ENCODE peak calls at places on chromosomes 3 and 15, in five cellular contexts. H is right atrium auricular region, U is adipocyte, B is transverse colon, D is mammary epithelial cell. E is an unnamed sample. For H3K4me1, the result is how much of the 10 kb centered on the place peaks cover.

GRCh38 chr15:71532994-71533393 is 277.4 kb upstream of the NR2E3 start:
- DNase-seq in H (no peak), U (peak), B (no peak), D (peak), E (no peak)

GRCh38 chr3:64344721-64345207 is 119.5 kb upstream of the PRICKLE2 start:
- DNase-seq in H (no peak), U (peak), B (no peak), D (peak), E (no peak)

GRCh38 chr3:143536817-143537535 is 311.3 kb downstream of the SLC9A9 start:
- DNase-seq in H (no peak), U (peak), B (no peak), D (peak), E (no peak)

GRCh38 chr15:32786906-32787305 is 69.1 kb downstream of the GREM1 start:
- DNase-seq in H (no peak), U (no peak), B (no peak), D (no peak), E (no peak)

GRCh38 chr15:40323953-40324937 is 753 bp downstream of the INAFM2 start:
- DNase-seq in H (no peak), U (peak), B (no peak), D (no peak), E (peak)

GRCh38 chr15:86139828-86140227 is 60.2 kb downstream of the AGBL1 start:
- DNase-seq in H (no peak), U (no peak), B (no peak), D (no peak), E (no peak)

GRCh38 chr3:192433704-192434103 is 293.6 kb downstream of the FGF12 start:
- DNase-seq in H (no peak), U (peak), B (no peak), D (no peak), E (no peak)

GRCh38 chr3:41369838-41370237 is 170.5 kb downstream of the CTNNB1 start:
- DNase-seq in H (no peak), U (peak), B (no peak), D (no peak), E (no peak)

GRCh38 chr3:60417590-60417989 is 833.7 kb downstream of the FHIT start:
- DNase-seq in H (no peak), U (no peak), B (no peak), D (no peak), E (no peak)

GRCh38 chr3:114668099-114668498 is 374.3 kb downstream of the TIGIT start:
- DNase-seq in H (no peak), U (no peak), B (no peak), D (no peak), E (no peak)

GRCh38 chr3:173371848-173372487 is 25.6 kb upstream of the NLGN1 start:
- DNase-seq in H (no peak), U (peak), B (no peak), D (peak), E (no peak)

GRCh38 chr3:189099505-189100290 is 72.1 kb upstream of the TPRG1 start:
- DNase-seq in H (peak), U (no peak), B (no peak), D (no peak), E (no peak)

GRCh38 chr15:92917606-92918407 is 17.7 kb downstream of the CHD2 start:
- DNase-seq in H (peak), U (peak), B (peak), D (peak), E (peak)

GRCh38 chr3:30341079-30341478 is 265.3 kb upstream of the TGFBR2 start:
- DNase-seq in H (no peak), U (no peak), B (no peak), D (no peak), E (no peak)

GRCh38 chr3:14440168-14440518 is 37.7 kb downstream of the SLC6A6 start:
- DNase-seq in H (no peak), U (no peak), B (no peak), D (no peak), E (no peak)

GRCh38 chr3:41073190-41073589 is 126.1 kb upstream of the CTNNB1 start:
- DNase-seq in H (no peak), U (no peak), B (no peak), D (no peak), E (no peak)

GRCh38 chr15:77183066-77183465 is 112.2 kb upstream of the TSPAN3 start:
- DNase-seq in H (no peak), U (no peak), B (no peak), D (no peak), E (no peak)

GRCh38 chr15:92901053-92901761 is 1.1 kb downstream of the CHD2 start:
- DNase-seq in H (no peak), U (no peak), B (no peak), D (peak), E (no peak)

GRCh38 chr15:58510715-58511465 is 79.1 kb downstream of the LIPC start:
- DNase-seq in H (no peak), U (peak), B (no peak), D (no peak), E (no peak)

GRCh38 chr3:124774305-124774673 is 44.0 kb downstream of the UMPS start:
- DNase-seq in H (no peak), U (peak), B (peak), D (no peak), E (no peak)

GRCh38 chr3:48684480-48685143 is 1.1 kb downstream of the NCKIPSD start:
- DNase-seq in H (peak), U (peak), B (peak), D (no peak), E (peak)

GRCh38 chr3:59922226-59922625 is 872.4 kb upstream of the CFAP20DC start:
- DNase-seq in H (no peak), U (no peak), B (no peak), D (no peak), E (no peak)

GRCh38 chr15:89068325-89068784 is 19.9 kb upstream of the ABHD2 start:
- DNase-seq in H (no peak), U (peak), B (no peak), D (peak), E (no peak)

GRCh38 chr3:27345493-27345892 is 23.7 kb downstream of the NEK10 start:
- DNase-seq in H (no peak), U (no peak), B (peak), D (no peak), E (no peak)

GRCh38 chr15:41836072-41836471 is 2.6 kb upstream of the PLA2G4B start:
- DNase-seq in H (no peak), U (no peak), B (no peak), D (no peak), E (no peak)
- H3K4me1 ChIP-seq in H (under half), U (under half), B (under half), D (under half), E (under half)

DNA sequence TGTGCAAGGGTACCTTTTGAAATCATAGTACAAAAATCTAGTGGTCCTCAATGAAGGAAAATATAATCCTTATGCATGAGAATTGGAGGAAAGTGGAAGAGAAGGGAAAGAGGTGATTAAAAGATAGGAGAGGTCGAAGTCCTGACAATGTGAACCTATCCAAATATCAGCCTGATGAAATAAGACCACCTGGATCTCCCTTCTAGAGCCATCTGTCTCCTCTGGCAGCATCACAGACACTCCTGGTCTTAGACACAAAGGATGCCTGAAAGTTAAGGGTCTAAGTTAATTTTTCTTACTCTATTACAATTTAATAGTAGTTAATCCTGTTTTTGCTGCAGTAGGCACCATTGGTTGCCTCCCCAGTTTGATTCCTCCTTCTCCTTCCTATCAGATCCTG is 11.1 kb upstream of the TMED3 start:
- DNase-seq in H (no peak), U (no peak), B (no peak), D (no peak), E (no peak)
- H3K4me3 ChIP-seq in H (no peak), U (no peak), B (no peak), D (no peak), E (no peak)

DNA sequence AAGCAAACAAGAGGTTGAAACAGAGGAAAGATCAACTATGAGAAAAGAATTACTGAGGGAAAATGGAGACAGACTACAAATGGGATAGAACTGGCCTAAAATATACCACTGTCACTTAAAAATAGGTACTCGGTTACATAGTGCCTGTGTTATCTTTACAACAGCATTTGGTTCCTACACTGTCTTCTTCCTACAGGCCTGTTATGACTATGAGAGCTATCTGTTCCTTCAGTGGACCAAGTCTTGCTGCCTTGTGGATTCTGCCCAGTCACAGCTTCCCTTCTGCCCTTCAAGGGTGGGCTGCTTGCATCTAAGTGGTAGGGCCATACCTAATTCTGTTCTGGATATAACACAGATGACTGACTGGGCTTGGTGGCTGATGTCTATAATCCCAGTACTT is 13.8 kb upstream of the ARHGEF3 start:
- DNase-seq in H (no peak), U (no peak), B (no peak), D (no peak), E (no peak)
- H3K4me1 ChIP-seq in H (under half), U (under half), B (under half), D (under half), E (under half)

DNA sequence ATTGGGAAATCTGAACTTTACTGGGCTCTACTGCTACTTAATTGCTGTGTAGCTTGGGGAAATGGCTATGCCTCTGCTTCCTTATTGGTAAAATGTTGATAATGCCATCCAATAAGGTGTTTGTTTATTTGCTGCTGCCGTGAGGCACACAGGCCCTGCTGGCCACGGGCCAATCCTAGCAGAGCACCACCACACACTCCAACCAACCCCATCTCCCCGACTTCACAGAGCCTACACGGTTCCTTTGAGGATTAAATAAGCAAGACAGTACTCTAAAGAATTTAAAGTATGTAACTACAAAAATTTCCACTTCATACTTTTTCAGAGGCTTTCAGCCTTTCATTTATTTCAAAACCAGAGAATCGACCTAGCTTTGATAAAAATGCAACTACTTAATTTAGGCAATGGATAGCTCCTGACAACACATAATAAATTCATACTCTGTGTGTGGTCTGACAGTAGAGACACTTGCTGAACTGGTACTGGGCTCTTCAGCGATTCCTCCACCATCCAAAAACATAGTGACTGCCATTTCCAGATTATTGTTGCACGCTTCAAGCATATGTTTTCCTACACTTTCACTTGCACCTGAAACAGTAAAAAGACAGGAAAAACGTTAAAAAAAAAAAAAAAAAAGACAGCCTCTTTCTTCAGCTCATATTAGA is 25.3 kb downstream of the UBXN7 start:
- DNase-seq in H (no peak), U (peak), B (no peak), D (no peak), E (no peak)
- H3K4me3 ChIP-seq in H (no peak), U (peak), B (no peak), D (no peak), E (no peak)

GRCh38 chr3:135581806-135582205 is 383.7 kb upstream of the PPP2R3A start:
- DNase-seq in H (no peak), U (no peak), B (no peak), D (no peak), E (no peak)

GRCh38 chr3:135576786-135577185 is 388.7 kb upstream of the PPP2R3A start:
- DNase-seq in H (no peak), U (no peak), B (no peak), D (no peak), E (no peak)
- H3K4me1 ChIP-seq in H (under half), U (under half), B (under half), D (under half), E (under half)

GRCh38 chr15:53807500-53807899 is 48.0 kb upstream of the WDR72 start:
- DNase-seq in H (no peak), U (no peak), B (no peak), D (no peak), E (no peak)
- H3K4me3 ChIP-seq in H (no peak), U (no peak), B (no peak), D (no peak), E (no peak)

GRCh38 chr3:58068126-58068809 is 60.0 kb downstream of the FLNB start:
- DNase-seq in H (no peak), U (no peak), B (no peak), D (no peak), E (no peak)
- H3K4me1 ChIP-seq in H (under half), U (under half), B (half or more), D (under half), E (under half)

DNA sequence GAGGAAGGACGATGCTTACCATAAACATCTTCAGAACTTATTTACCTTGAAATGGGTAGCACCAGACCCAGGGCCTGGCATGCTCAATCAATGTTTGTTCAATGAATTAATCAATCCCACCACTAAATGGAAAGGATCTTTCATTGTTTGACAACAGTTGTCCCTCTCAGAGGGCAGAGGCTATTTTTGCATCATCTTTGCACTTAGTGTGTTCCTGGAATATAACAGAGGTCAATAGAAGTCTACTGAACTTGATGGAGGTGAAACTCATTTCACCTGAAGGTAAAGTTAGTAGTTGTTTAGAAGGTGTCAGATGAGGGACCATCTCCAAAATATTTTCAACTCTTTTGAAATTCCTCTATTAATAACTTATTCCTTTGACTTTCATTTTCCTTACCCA is 36.9 kb upstream of the LACTB start:
- DNase-seq in H (no peak), U (no peak), B (no peak), D (no peak), E (no peak)
- H3K4me3 ChIP-seq in H (no peak), U (no peak), B (no peak), D (no peak), E (no peak)

GRCh38 chr3:170356596-170357175 is 829 bp upstream of the SKIL start:
- DNase-seq in H (peak), U (peak), B (peak), D (peak), E (peak)

GRCh38 chr3:170350515-170351413 is 6.8 kb upstream of the SKIL start:
- DNase-seq in H (no peak), U (no peak), B (no peak), D (no peak), E (no peak)

GRCh38 chr3:170355738-170356595 is 1.5 kb upstream of the SKIL start:
- DNase-seq in H (peak), U (peak), B (peak), D (peak), E (peak)

GRCh38 chr3:170352936-170353335 is 4.6 kb upstream of the SKIL start:
- DNase-seq in H (no peak), U (no peak), B (no peak), D (no peak), E (no peak)

GRCh38 chr3:170353485-170353884 is 4.0 kb upstream of the SKIL start:
- DNase-seq in H (no peak), U (no peak), B (no peak), D (no peak), E (no peak)
- H3K4me1 ChIP-seq in H (under half), U (under half), B (under half), D (under half), E (under half)

GRCh38 chr3:5569152-5569551 is 381.6 kb downstream of the EDEM1 start:
- DNase-seq in H (no peak), U (no peak), B (no peak), D (no peak), E (no peak)
- H3K4me3 ChIP-seq in H (no peak), U (no peak), B (no peak), D (no peak), E (no peak)

E was measured in mucosa of descending colon.